ENCODE peak calls at places on chromosome 15, in ten cellular contexts. E, S, L, I, Y, D, G, F, P and Q are unnamed samples.

GRCh38 chr15:70023769-70024491 is 73.8 kb downstream of the TLE3 start:
- DNase-seq in E (peak; percentile 74), S (no peak), L (no peak), I (no peak), Y (no peak), D (peak; percentile 64), G (peak; percentile 66), F (no peak), P (peak; percentile 80), Q (no peak)

GRCh38 chr15:76310470-76311070 is 699 bp downstream of the ETFA start:
- DNase-seq in E (no peak), S (no peak), L (no peak), I (peak; percentile 48), Y (peak; percentile 37), D (no peak), G (no peak), F (no peak), P (peak; percentile 34), Q (peak; percentile 23)

GRCh38 chr15:70334286-70334685 is 236.6 kb upstream of the TLE3 start:
- DNase-seq in E (no peak), S (no peak), L (no peak), I (no peak), Y (no peak), D (no peak), G (no peak), F (no peak), P (no peak), Q (no peak)

GRCh38 chr15:38577405-38577987 is 12.9 kb upstream of the RASGRP1 start:
- DNase-seq in E (no peak), S (no peak), L (no peak), I (no peak), Y (no peak), D (no peak), G (no peak), F (no peak), P (no peak), Q (no peak)

GRCh38 chr15:26453914-26454313 is 319.0 kb downstream of the GABRB3 start:
- DNase-seq in E (no peak), S (no peak), L (no peak), I (no peak), Y (peak; percentile 43), D (no peak), G (no peak), F (no peak), P (no peak), Q (no peak)

GRCh38 chr15:51312132-51312531 is 26.3 kb downstream of the CYP19A1 start:
- DNase-seq in E (no peak), S (no peak), L (peak; percentile 39), I (no peak), Y (no peak), D (no peak), G (no peak), F (no peak), P (peak; percentile 73), Q (no peak)

GRCh38 chr15:85330941-85331588 is 49.3 kb upstream of the AKAP13 start:
- DNase-seq in E (peak; percentile 87), S (peak; percentile 61), L (peak; percentile 95), I (peak; percentile 61), Y (peak; percentile 57), D (peak; percentile 90), G (peak; percentile 95), F (peak; percentile 74), P (peak; percentile 98), Q (peak; percentile 37)

GRCh38 chr15:101128191-101128590 is 123.7 kb downstream of the CHSY1 start:
- DNase-seq in E (no peak), S (no peak), L (peak; percentile 92), I (no peak), Y (no peak), D (peak; percentile 34), G (no peak), F (no peak), P (peak; percentile 99), Q (no peak)

GRCh38 chr15:85316244-85316934 is 64.0 kb upstream of the AKAP13 start:
- DNase-seq in E (no peak), S (no peak), L (peak; percentile 67), I (no peak), Y (no peak), D (no peak), G (no peak), F (no peak), P (peak; percentile 91), Q (no peak)

GRCh38 chr15:89999676-90000174 is 1.4 kb upstream of the ZNF710 start:
- DNase-seq in E (no peak), S (no peak), L (peak; percentile 62), I (no peak), Y (peak; percentile 51), D (peak; percentile 58), G (peak; percentile 65), F (no peak), P (peak; percentile 20), Q (no peak)

GRCh38 chr15:88797648-88798339 is 5.4 kb upstream of the ACAN start:
- DNase-seq in E (no peak), S (no peak), L (no peak), I (no peak), Y (no peak), D (no peak), G (no peak), F (no peak), P (no peak), Q (no peak)

GRCh38 chr15:98924311-98925049 is 83.1 kb downstream of the PGPEP1L start:
- DNase-seq in E (peak; percentile 27), S (no peak), L (no peak), I (no peak), Y (no peak), D (no peak), G (no peak), F (no peak), P (no peak), Q (no peak)

DNA sequence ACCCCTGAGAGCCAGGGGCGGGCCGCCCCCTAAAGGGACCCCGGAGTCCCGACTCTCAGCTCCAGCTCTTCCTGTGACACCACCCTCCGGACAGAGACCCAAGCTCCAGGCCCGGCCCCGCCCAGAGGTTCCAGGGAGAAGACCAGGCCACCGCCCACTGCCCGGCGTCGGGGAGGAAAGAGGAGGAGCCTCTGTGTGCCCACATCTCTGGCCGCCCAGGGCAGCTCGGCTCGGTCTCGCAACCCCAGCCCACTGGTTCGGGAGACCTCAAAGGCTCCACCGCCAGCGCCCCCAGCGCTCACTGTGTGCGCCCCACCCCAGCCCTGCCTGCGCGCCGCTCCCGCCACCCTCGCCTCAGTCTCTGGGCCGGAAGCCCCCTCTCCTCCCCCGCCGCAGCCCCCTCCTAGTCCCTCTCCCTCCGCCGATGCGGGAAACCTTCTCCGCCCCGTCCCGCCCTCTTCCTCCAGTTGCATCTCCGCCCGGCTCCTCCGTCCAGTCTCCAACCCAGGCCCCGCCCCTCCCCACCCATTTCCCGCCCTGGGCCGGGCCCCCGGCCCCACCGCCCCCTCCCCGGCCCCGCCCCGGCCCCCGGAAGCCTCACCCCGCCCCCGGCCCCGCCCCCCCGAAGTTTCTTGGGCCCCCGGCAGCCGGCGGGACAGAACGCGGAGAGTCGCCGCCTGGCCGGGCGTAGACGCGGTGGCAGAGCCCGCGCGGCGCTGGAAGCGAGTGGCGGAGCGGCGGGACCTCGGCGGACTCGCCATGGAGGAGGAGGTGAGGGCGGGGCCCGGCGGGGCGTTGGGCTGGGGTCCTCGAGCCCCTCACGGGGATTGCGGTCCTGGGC is at the start of gene PLEKHO2:
- DNase-seq in E (peak; percentile 91), S (peak; percentile 87), L (peak; percentile 94), I (peak; percentile 91), Y (peak; percentile 97), D (peak; percentile 97), G (peak; percentile 98), F (peak; percentile 91), P (peak; percentile 97), Q (peak; percentile 75)
- TF ChIP-seq CTCF in E (peak; percentile 50), S (peak; percentile 36), L (peak; percentile 6), I (no peak), Y (peak; percentile 14), D (peak; percentile 11), G (peak; percentile 31), F (peak; percentile 53), P (peak; percentile 10), Q (peak; percentile 22)

DNA sequence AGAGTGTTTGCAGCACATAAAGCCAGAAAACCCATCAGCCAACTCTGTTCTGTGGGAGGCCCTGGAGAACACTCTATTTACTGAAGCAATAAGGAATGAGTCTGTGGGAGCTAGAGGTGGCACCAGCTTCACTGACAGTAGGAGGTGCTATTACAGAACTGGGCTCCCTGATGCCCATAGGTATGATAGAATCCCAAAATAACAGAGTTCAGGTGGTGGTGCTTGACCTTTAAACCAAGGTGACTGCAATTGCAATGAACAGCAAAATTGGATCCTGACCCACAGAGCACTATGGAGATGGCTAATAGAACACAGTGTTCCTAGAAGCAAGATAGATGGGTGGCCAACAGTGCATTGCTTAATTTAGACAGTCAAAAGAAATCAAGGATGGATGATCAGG is 95.4 kb upstream of the RNU6-1 start:
- DNase-seq in E (no peak), S (no peak), L (no peak), I (no peak), Y (no peak), D (no peak), G (no peak), F (no peak), P (no peak), Q (no peak)
- TF ChIP-seq CTCF in E (no peak), S (no peak), L (no peak), I (no peak), Y (no peak), D (no peak), G (no peak), F (no peak), P (no peak), Q (no peak)

GRCh38 chr15:78077053-78077859 is at the start of gene TBC1D2B:
- DNase-seq in E (no peak), S (peak; percentile 64), L (no peak), I (peak; percentile 64), Y (peak; percentile 84), D (peak; percentile 73), G (peak; percentile 80), F (peak; percentile 80), P (peak; percentile 63), Q (peak; percentile 59)
- TF ChIP-seq CTCF in E (no peak), S (no peak), L (no peak), I (no peak), Y (no peak), D (no peak), G (no peak), F (peak; percentile 12), P (no peak), Q (no peak)

GRCh38 chr15:23853291-23853690 is 166.2 kb upstream of the NDN start:
- DNase-seq in E (no peak), S (no peak), L (no peak), I (no peak), Y (no peak), D (no peak), G (no peak), F (no peak), P (no peak), Q (no peak)

GRCh38 chr15:23855260-23855659 is 168.2 kb upstream of the NDN start:
- DNase-seq in E (no peak), S (no peak), L (no peak), I (no peak), Y (no peak), D (no peak), G (no peak), F (no peak), P (no peak), Q (no peak)

GRCh38 chr15:23855947-23856346 is 168.8 kb upstream of the NDN start:
- DNase-seq in E (no peak), S (no peak), L (no peak), I (no peak), Y (no peak), D (no peak), G (no peak), F (no peak), P (no peak), Q (no peak)

GRCh38 chr15:23857028-23857641 is 170.0 kb upstream of the NDN start:
- DNase-seq in E (peak; percentile 61), S (no peak), L (no peak), I (peak; percentile 55), Y (peak; percentile 67), D (no peak), G (peak; percentile 48), F (no peak), P (peak; percentile 7), Q (no peak)

GRCh38 chr15:23854535-23855252 is 167.6 kb upstream of the NDN start:
- DNase-seq in E (no peak), S (no peak), L (no peak), I (no peak), Y (no peak), D (no peak), G (no peak), F (no peak), P (no peak), Q (no peak)
- TF ChIP-seq CTCF in E (no peak), S (no peak), L (no peak), I (no peak), Y (no peak), D (no peak), G (no peak), F (no peak), P (no peak), Q (no peak)